ENCODE peak calls at places on chromosomes 3 and 15, in four cellular contexts. One of them, this sample, is unnamed.

GRCh38 chr3:158920375-158920774 is 118.5 kb downstream of the MFSD1 start:
- DNase-seq in spleen: no peak
- DNase-seq in CD8-positive, alpha-beta T cell: no peak
- DNase-seq in H9: no peak
- DNase-seq in this sample: no peak

GRCh38 chr15:85563328-85563727 is 182.9 kb downstream of the AKAP13 start:
- DNase-seq in CD8-positive, alpha-beta T cell: no peak
- DNase-seq in spleen: no peak
- DNase-seq in H9: no peak
- DNase-seq in this sample: no peak

GRCh38 chr3:7876741-7877297 is 624.8 kb upstream of the LMCD1 start:
- DNase-seq in spleen: no peak
- DNase-seq in H9: no peak
- DNase-seq in CD8-positive, alpha-beta T cell: peak; percentile 21
- DNase-seq in this sample: no peak

GRCh38 chr15:90482124-90483011 is 47.4 kb upstream of the CRTC3 start:
- DNase-seq in spleen: no peak
- DNase-seq in CD8-positive, alpha-beta T cell: peak; percentile 10
- DNase-seq in H9: peak; percentile 41
- DNase-seq in this sample: no peak

GRCh38 chr3:97021778-97022177 is 207.4 kb downstream of the EPHA6 start:
- DNase-seq in H9: no peak
- DNase-seq in CD8-positive, alpha-beta T cell: no peak
- DNase-seq in spleen: no peak
- DNase-seq in this sample: no peak

GRCh38 chr3:159625594-159625993 is 363.0 kb upstream of the IL12A start:
- DNase-seq in spleen: no peak
- DNase-seq in CD8-positive, alpha-beta T cell: no peak
- DNase-seq in H9: no peak
- DNase-seq in this sample: no peak

GRCh38 chr3:53116956-53117355 is 13.3 kb downstream of the RFT1 start:
- DNase-seq in H9: no peak
- DNase-seq in CD8-positive, alpha-beta T cell: no peak
- DNase-seq in spleen: no peak
- DNase-seq in this sample: no peak

GRCh38 chr3:136642714-136643113 is 109.5 kb downstream of the STAG1 start:
- DNase-seq in spleen: no peak
- DNase-seq in H9: no peak
- DNase-seq in CD8-positive, alpha-beta T cell: no peak
- DNase-seq in this sample: no peak

GRCh38 chr15:41392659-41393058 is 9.6 kb downstream of the NDUFAF1 start:
- DNase-seq in spleen: no peak
- DNase-seq in H9: no peak
- DNase-seq in CD8-positive, alpha-beta T cell: no peak
- DNase-seq in this sample: no peak

GRCh38 chr15:81336568-81336967 is 12.6 kb upstream of the STARD5 start:
- DNase-seq in H9: no peak
- DNase-seq in CD8-positive, alpha-beta T cell: peak; percentile 34
- DNase-seq in spleen: no peak
- DNase-seq in this sample: no peak
- TF ChIP-seq CTCF in H9: peak; percentile 37
- TF ChIP-seq CTCF in CD8-positive, alpha-beta T cell: peak; percentile 37
- TF ChIP-seq CTCF in spleen: peak; percentile 22
- TF ChIP-seq CTCF in this sample: peak; percentile 65

GRCh38 chr15:62105266-62105665 is 38.5 kb downstream of the C2CD4A start:
- DNase-seq in spleen: no peak
- DNase-seq in H9: no peak
- DNase-seq in CD8-positive, alpha-beta T cell: no peak
- DNase-seq in this sample: no peak
- H3K27ac ChIP-seq in spleen: no peak overlapping the region
- H3K27ac ChIP-seq in H9: no peak overlapping the region
- H3K27ac ChIP-seq in CD8-positive, alpha-beta T cell: no peak overlapping the region
- H3K27ac ChIP-seq in this sample: no peak overlapping the region

GRCh38 chr3:43011638-43012037 is 32.5 kb downstream of the GASK1A start:
- DNase-seq in CD8-positive, alpha-beta T cell: no peak
- DNase-seq in H9: no peak
- DNase-seq in spleen: no peak
- DNase-seq in this sample: no peak
- H3K9me3 ChIP-seq in CD8-positive, alpha-beta T cell: peaks cover 48% of the 10 kb centered on the region
- H3K9me3 ChIP-seq in H9: no peaks in the 10 kb centered on the region
- H3K9me3 ChIP-seq in spleen: peaks cover 44% of the 10 kb centered on the region
- H3K9me3 ChIP-seq in this sample: no peaks in the 10 kb centered on the region

GRCh38 chr3:106769045-106769444 is 608.2 kb upstream of the CCDC54 start:
- DNase-seq in CD8-positive, alpha-beta T cell: no peak
- DNase-seq in H9: no peak
- DNase-seq in spleen: no peak
- DNase-seq in this sample: no peak

DNA sequence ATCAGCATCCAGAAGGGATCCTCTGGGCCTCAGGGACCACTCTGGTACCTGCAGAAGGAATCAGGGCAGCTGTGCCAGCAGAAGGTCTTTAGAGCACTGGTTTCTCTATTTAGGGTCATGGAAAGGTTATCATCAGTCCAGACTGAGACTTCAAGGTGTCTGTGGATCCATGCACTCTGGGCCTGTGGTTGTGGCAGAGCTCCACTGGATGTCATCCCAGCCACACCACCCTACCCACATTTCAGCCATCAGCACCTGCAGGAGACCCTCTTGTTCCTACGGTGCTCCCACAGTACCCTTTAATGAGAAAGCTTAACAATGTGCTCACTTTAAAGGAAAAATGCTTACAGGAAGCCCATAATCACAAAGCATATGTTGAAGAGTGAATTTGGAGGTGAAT is 603.4 kb upstream of the CCDC54 start:
- DNase-seq in spleen: no peak
- DNase-seq in H9: no peak
- DNase-seq in CD8-positive, alpha-beta T cell: no peak
- DNase-seq in this sample: no peak
- TF ChIP-seq CTCF in spleen: no peak
- TF ChIP-seq CTCF in H9: no peak
- TF ChIP-seq CTCF in CD8-positive, alpha-beta T cell: no peak
- TF ChIP-seq CTCF in this sample: no peak

DNA sequence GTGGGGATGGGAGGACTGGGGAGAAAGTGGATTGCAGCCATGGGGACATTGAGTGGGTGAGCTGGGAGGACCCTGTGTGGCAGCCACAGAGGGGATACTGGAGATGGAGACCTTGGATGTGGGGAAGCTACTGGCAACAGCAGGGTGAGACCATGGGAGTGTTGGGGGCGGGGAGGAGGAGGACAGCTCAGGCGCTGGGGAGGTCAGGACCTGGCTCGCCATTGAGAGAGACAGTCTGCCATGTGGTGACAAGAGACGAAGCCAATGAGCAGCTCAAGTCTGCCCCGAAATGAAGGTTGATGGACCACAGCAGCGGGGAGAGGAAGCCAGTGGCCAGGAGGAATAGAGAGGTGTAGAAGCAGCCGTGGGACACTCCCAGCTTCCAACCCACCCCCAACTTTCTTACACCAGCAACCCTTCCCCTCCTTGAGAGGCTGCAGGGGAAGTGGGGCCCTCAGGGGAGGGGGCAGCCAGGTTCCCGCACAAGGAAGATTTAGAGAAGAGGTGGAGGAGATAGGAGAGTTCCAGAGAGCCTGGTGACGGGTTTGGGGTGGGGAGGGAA is 118.1 kb downstream of the ASB7 start:
- DNase-seq in CD8-positive, alpha-beta T cell: no peak
- DNase-seq in spleen: no peak
- DNase-seq in H9: peak; percentile 15
- DNase-seq in this sample: peak; percentile 64
- H3K27ac ChIP-seq in CD8-positive, alpha-beta T cell: no peak overlapping the region
- H3K27ac ChIP-seq in spleen: no peak overlapping the region
- H3K27ac ChIP-seq in H9: no peak overlapping the region
- H3K27ac ChIP-seq in this sample: peak overlapping the region; percentile 100

GRCh38 chr15:78682013-78682651 is 41.1 kb upstream of the CHRNB4 start:
- DNase-seq in CD8-positive, alpha-beta T cell: no peak
- DNase-seq in H9: no peak
- DNase-seq in spleen: no peak
- DNase-seq in this sample: peak; percentile 48
- H3K9me3 ChIP-seq in CD8-positive, alpha-beta T cell: no peaks in the 10 kb centered on the region
- H3K9me3 ChIP-seq in H9: no peaks in the 10 kb centered on the region
- H3K9me3 ChIP-seq in spleen: no peaks in the 10 kb centered on the region
- H3K9me3 ChIP-seq in this sample: no peaks in the 10 kb centered on the region

This sample was measured in RWPE2.